ENCODE peak calls at places on chromosomes 16 and 17, in seven cellular contexts. K is kidney epithelial cell, B is upper lobe of right lung, N is RWPE1, H is H1, Z is Calu3, X is tibial nerve. F is an unnamed sample.

GRCh38 chr17:76376318-76377133 is 7.9 kb upstream of the SPHK1 start:
- DNase-seq in K (no peak), B (no peak), N (no peak), H (no peak), Z (no peak), X (peak; percentile 59), F (no peak)

GRCh38 chr16:76963614-76964315 is 227.2 kb upstream of the MON1B start:
- DNase-seq in K (no peak), B (no peak), N (no peak), H (no peak), Z (no peak), X (no peak), F (no peak)

GRCh38 chr17:83032781-83033180 is 46.6 kb upstream of the METRNL start:
- DNase-seq in K (no peak), B (no peak), N (no peak), H (no peak), Z (no peak), X (no peak), F (no peak)

GRCh38 chr16:50335198-50335958 is 33.4 kb downstream of the BRD7 start:
- DNase-seq in K (no peak), B (no peak), N (no peak), H (no peak), Z (no peak), X (no peak), F (no peak)

GRCh38 chr16:3879258-3879886 is 1.1 kb downstream of the CREBBP start:
- DNase-seq in K (no peak), B (peak; percentile 77), N (no peak), H (no peak), Z (peak; percentile 26), X (no peak), F (peak; percentile 21)

GRCh38 chr17:70609566-70609965 is 440.2 kb downstream of the KCNJ2 start:
- DNase-seq in K (no peak), B (no peak), N (no peak), H (no peak), Z (no peak), X (no peak), F (no peak)

GRCh38 chr16:86103320-86103719 is 204.4 kb downstream of the IRF8 start:
- DNase-seq in K (no peak), B (no peak), N (no peak), H (no peak), Z (no peak), X (no peak), F (no peak)

GRCh38 chr17:36092228-36092627 is 2.3 kb upstream of the CCL3 start:
- DNase-seq in K (no peak), B (no peak), N (no peak), H (no peak), Z (no peak), X (no peak), F (peak; percentile 29)

GRCh38 chr17:78414178-78415162 is 36.0 kb downstream of the PGS1 start:
- DNase-seq in K (no peak), B (no peak), N (no peak), H (no peak), Z (no peak), X (no peak), F (no peak)

GRCh38 chr16:67879936-67880335 is 4.7 kb upstream of the NRN1L start:
- DNase-seq in K (no peak), B (no peak), N (no peak), H (no peak), Z (no peak), X (no peak), F (no peak)

GRCh38 chr17:77281024-77281903 is 140.5 kb downstream of the SEC14L1 start:
- DNase-seq in K (no peak), B (peak; percentile 87), N (peak; percentile 89), H (peak; percentile 87), Z (peak; percentile 87), X (no peak), F (peak; percentile 94)

GRCh38 chr16:76964464-76965154 is 226.4 kb upstream of the MON1B start:
- DNase-seq in K (no peak), B (no peak), N (no peak), H (no peak), Z (no peak), X (no peak), F (no peak)

GRCh38 chr17:41538565-41538991 is 10.5 kb upstream of the KRT19 start:
- DNase-seq in K (peak; percentile 56), B (no peak), N (peak; percentile 63), H (no peak), Z (no peak), X (no peak), F (no peak)

GRCh38 chr16:23124315-23124714 is 24.9 kb downstream of the USP31 start:
- DNase-seq in K (peak; percentile 47), B (no peak), N (peak; percentile 77), H (no peak), Z (no peak), X (no peak), F (no peak)

GRCh38 chr16:31202402-31203385 is at the start of gene PYCARD:
- DNase-seq in K (no peak), B (peak; percentile 90), N (peak; percentile 55), H (peak; percentile 79), Z (peak; percentile 56), X (peak; percentile 19), F (peak; percentile 79)

GRCh38 chr16:27239026-27239425 is 29.5 kb downstream of the NSMCE1 start:
- DNase-seq in K (no peak), B (peak; percentile 33), N (no peak), H (no peak), Z (no peak), X (no peak), F (no peak)

GRCh38 chr16:82264781-82265180 is 94.8 kb upstream of the MPHOSPH6 start:
- DNase-seq in K (no peak), B (no peak), N (no peak), H (no peak), Z (no peak), X (no peak), F (no peak)

GRCh38 chr17:30552994-30553565 is 75.9 kb downstream of the GOSR1 start:
- DNase-seq in K (no peak), B (peak; percentile 26), N (no peak), H (peak; percentile 20), Z (no peak), X (no peak), F (no peak)

GRCh38 chr17:27339198-27339835 is 45.4 kb downstream of the WSB1 start:
- DNase-seq in K (no peak), B (no peak), N (no peak), H (no peak), Z (no peak), X (no peak), F (no peak)

GRCh38 chr17:27340575-27340974 is 46.7 kb downstream of the WSB1 start:
- DNase-seq in K (no peak), B (no peak), N (no peak), H (no peak), Z (no peak), X (no peak), F (no peak)

GRCh38 chr17:27340990-27341595 is 47.2 kb downstream of the WSB1 start:
- DNase-seq in K (no peak), B (no peak), N (no peak), H (no peak), Z (no peak), X (no peak), F (no peak)

GRCh38 chr17:27338536-27338985 is 44.6 kb downstream of the WSB1 start:
- DNase-seq in K (no peak), B (no peak), N (no peak), H (no peak), Z (no peak), X (no peak), F (no peak)

GRCh38 chr17:27339836-27340550 is 46.1 kb downstream of the WSB1 start:
- DNase-seq in K (no peak), B (no peak), N (peak; percentile 90), H (no peak), Z (peak; percentile 49), X (no peak), F (no peak)
- TF ChIP-seq CTCF in K (no peak), B (no peak), N (no peak), H (no peak), Z (no peak), X (no peak), F (no peak)

DNA sequence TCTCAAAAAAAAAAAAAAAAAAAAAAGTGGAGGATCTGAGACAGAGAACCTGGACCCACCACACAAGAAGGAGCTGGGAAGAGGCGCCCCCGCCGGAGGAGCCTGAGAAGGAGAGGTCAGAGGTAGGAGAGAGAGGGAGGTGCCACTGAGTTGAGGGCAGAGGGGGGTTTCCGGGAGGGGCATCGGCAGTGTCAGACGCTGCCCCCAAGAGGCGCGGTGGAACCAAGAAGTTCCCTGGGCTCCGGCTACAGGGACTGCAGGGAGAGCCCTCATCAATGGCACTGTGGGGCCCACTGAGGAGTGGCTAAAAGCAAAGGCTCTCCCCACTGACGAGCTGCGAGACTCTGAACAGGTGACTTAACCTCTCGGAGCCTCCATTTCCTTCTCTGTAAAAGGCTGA is 4.2 kb downstream of the CCDC42 start:
- DNase-seq in K (no peak), B (no peak), N (no peak), H (peak; percentile 61), Z (no peak), X (no peak), F (no peak)
- TF ChIP-seq CTCF in K (no peak), B (no peak), N (no peak), H (peak; percentile 38), Z (no peak), X (no peak), F (no peak)

GRCh38 chr16:19844945-19845641 is 39.6 kb downstream of the GPRC5B start:
- DNase-seq in K (peak; percentile 83), B (no peak), N (no peak), H (no peak), Z (no peak), X (no peak), F (no peak)
- TF ChIP-seq CTCF in K (no peak), B (no peak), N (no peak), H (no peak), Z (no peak), X (no peak), F (no peak)

GRCh38 chr17:49576121-49576905 is 642 bp downstream of the NXPH3 start:
- DNase-seq in K (no peak), B (peak; percentile 69), N (peak; percentile 58), H (peak; percentile 87), Z (peak; percentile 35), X (peak; percentile 31), F (peak; percentile 57)

GRCh38 chr17:49574283-49574892 is 1.3 kb upstream of the NXPH3 start:
- DNase-seq in K (no peak), B (peak; percentile 63), N (no peak), H (no peak), Z (no peak), X (no peak), F (no peak)

GRCh38 chr17:49576906-49577650 is 1.4 kb downstream of the NXPH3 start:
- DNase-seq in K (no peak), B (no peak), N (no peak), H (no peak), Z (no peak), X (no peak), F (no peak)

GRCh38 chr17:49574945-49575523 is 637 bp upstream of the NXPH3 start:
- DNase-seq in K (no peak), B (peak; percentile 49), N (no peak), H (no peak), Z (no peak), X (no peak), F (no peak)

DNA sequence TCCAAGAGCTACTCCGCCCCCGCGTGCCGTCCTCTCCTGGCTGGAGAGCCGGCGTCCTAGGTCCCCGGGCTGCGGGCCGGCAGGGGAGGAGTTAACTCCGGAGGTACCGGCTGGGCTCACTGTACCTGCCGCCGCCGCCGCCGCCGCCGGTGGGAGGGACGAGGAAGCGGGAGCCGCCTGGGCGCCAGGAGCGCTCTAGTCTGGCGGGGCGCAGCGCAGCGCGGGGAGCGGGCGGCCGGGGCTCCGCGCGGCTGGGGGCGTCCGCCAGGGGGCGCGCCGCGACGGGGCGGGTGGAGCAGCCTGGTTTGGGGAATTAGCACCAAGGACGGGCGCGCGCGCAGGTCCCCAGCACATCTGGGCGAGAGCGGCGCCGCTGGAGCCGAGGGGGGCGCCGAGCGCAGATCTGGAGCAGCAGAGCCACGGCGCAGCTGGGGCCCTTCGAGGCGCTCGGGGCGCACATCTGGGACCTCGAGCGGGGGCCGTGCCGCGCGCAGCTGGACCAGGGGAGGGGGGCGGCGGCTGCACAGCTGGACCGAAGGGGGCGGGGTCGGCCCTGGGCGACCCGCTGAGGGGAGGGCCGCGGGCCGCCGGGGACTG is at the start of gene NXPH3:
- DNase-seq in K (no peak), B (peak; percentile 87), N (peak; percentile 67), H (peak; percentile 97), Z (peak; percentile 90), X (peak; percentile 44), F (peak; percentile 89)
- TF ChIP-seq CTCF in K (peak; percentile 6), B (peak; percentile 30), N (peak; percentile 92), H (peak; percentile 76), Z (peak; percentile 65), X (peak; percentile 85), F (peak; percentile 78)

F was measured in GM13976.